ENCODE peak calls at places on chromosomes 5 and 9, in eight cellular contexts. D, F, M, N, P, H, V and J are unnamed samples.

GRCh38 chr9:126002476-126003350 is 255.5 kb downstream of the PBX3 start:
- DNase-seq in N (no peak), P (no peak), H (no peak), M (no peak), D (no peak), F (no peak), V (no peak), J (no peak)

GRCh38 chr9:14331120-14331519 is 17.2 kb upstream of the NFIB start:
- DNase-seq in M (no peak), H (no peak), V (no peak), N (no peak), F (no peak), P (no peak), D (no peak), J (no peak)

GRCh38 chr9:84750152-84750865 is 80.8 kb downstream of the NTRK2 start:
- DNase-seq in P (no peak), H (no peak), V (peak; percentile 23), D (no peak), F (no peak), M (no peak), N (no peak), J (peak; percentile 74)

GRCh38 chr5:32713396-32714381 is 2.6 kb downstream of the NPR3 start:
- DNase-seq in H (no peak), P (peak; percentile 45), F (no peak), D (peak; percentile 23), M (no peak), V (peak; percentile 48), N (peak; percentile 30), J (peak; percentile 39)

GRCh38 chr5:10034008-10034407 is 215.7 kb downstream of the ATPSCKMT start:
- DNase-seq in N (no peak), P (peak; percentile 24), H (no peak), D (peak; percentile 60), F (no peak), M (no peak), V (no peak), J (no peak)

GRCh38 chr9:101848485-101848919 is 110.1 kb upstream of the GRIN3A start:
- DNase-seq in P (no peak), D (no peak), H (no peak), M (no peak), V (peak; percentile 28), F (no peak), N (no peak), J (no peak)

GRCh38 chr9:104961238-104961637 is 33.3 kb upstream of the ABCA1 start:
- DNase-seq in M (peak; percentile 49), D (no peak), N (no peak), P (no peak), F (no peak), V (peak; percentile 58), H (peak; percentile 61), J (no peak)

GRCh38 chr5:81268797-81269196 is 32.6 kb upstream of the ZCCHC9 start:
- DNase-seq in V (peak; percentile 88), M (peak; percentile 60), P (no peak), H (no peak), D (no peak), N (no peak), F (no peak), J (no peak)

GRCh38 chr5:172509405-172509781 is 55.1 kb upstream of the SH3PXD2B start:
- DNase-seq in P (no peak), D (peak; percentile 31), N (no peak), H (no peak), F (peak; percentile 27), V (no peak), M (no peak), J (no peak)

GRCh38 chr5:118208031-118208453 is 780.3 kb downstream of the DTWD2 start:
- DNase-seq in P (no peak), F (no peak), V (no peak), M (no peak), N (no peak), H (no peak), D (peak; percentile 5), J (no peak)

GRCh38 chr5:151631941-151632340 is 40.8 kb upstream of the FAT2 start:
- DNase-seq in P (no peak), F (no peak), D (no peak), H (no peak), N (no peak), M (no peak), V (no peak), J (no peak)

GRCh38 chr5:56167522-56167921 is 65.6 kb downstream of the ANKRD55 start:
- DNase-seq in F (no peak), P (no peak), H (no peak), N (no peak), M (peak; percentile 66), V (peak; percentile 72), D (no peak), J (no peak)

GRCh38 chr9:133725886-133726285 is 12.3 kb downstream of the SARDH start:
- DNase-seq in V (no peak), M (no peak), H (no peak), F (peak; percentile 18), D (no peak), N (no peak), P (no peak), J (no peak)

GRCh38 chr5:133827001-133827400 is 141.4 kb downstream of the C5orf15 start:
- DNase-seq in N (no peak), D (no peak), P (no peak), H (no peak), V (no peak), F (no peak), M (no peak), J (no peak)

GRCh38 chr5:104347119-104347708 is 784.6 kb upstream of the NUDT12 start:
- DNase-seq in V (peak; percentile 38), P (no peak), F (no peak), M (peak; percentile 59), N (peak; percentile 9), H (no peak), D (no peak), J (no peak)

GRCh38 chr5:104345513-104345823 is 782.9 kb upstream of the NUDT12 start:
- DNase-seq in F (no peak), N (no peak), V (peak; percentile 18), P (no peak), M (no peak), H (no peak), D (no peak), J (no peak)

GRCh38 chr5:104344809-104345512 is 782.4 kb upstream of the NUDT12 start:
- DNase-seq in P (no peak), N (no peak), M (peak; percentile 80), V (peak; percentile 77), D (no peak), H (no peak), F (no peak), J (no peak)
- H3K27ac ChIP-seq in P (no peak overlapping the region), N (no peak overlapping the region), M (no peak overlapping the region), V (no peak overlapping the region), D (no peak overlapping the region), H (no peak overlapping the region), F (no peak overlapping the region), J (no peak overlapping the region)

DNA sequence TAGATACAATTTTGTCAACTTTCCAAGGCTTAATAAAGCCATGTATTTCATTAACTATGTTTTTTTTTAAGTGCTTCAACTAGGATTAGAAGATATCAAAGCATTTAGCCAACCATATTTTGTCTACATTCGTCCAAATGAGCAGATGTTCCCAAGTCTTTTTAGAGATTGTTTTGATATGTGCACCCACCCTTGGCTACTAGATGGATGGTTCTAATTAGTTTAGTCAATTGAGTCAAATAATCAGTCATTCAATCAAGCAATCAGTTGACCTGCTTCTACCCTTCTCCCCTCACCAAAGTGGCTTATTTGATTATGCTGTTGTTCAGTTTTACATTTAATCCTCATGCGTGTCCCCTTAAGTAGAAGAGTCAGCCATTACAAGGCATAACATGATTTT is 319.5 kb upstream of the TNC start:
- DNase-seq in F (no peak), M (no peak), P (no peak), H (no peak), V (no peak), N (no peak), D (no peak), J (no peak)
- H3K9me3 ChIP-seq in F (no peaks in the 10 kb centered on the region), M (peaks cover 3% of the 10 kb centered on the region), P (no peaks in the 10 kb centered on the region), H (no peaks in the 10 kb centered on the region), V (no peaks in the 10 kb centered on the region), N (no peaks in the 10 kb centered on the region), D (no peaks in the 10 kb centered on the region), J (no peaks in the 10 kb centered on the region)

GRCh38 chr9:121779381-121780117 is 128.1 kb downstream of the DAB2IP start:
- DNase-seq in D (no peak), V (peak; percentile 31), H (no peak), M (peak; percentile 84), P (no peak), N (peak; percentile 79), F (no peak), J (no peak)
- H3K27ac ChIP-seq in D (peak overlapping the region; percentile 61), V (no peak overlapping the region), H (no peak overlapping the region), M (no peak overlapping the region), P (peak overlapping the region; percentile 36), N (peak overlapping the region; percentile 90), F (peak overlapping the region; percentile 49), J (peak overlapping the region; percentile 54)

GRCh38 chr9:137733429-137733828 is 114.6 kb downstream of the EHMT1 start:
- DNase-seq in H (no peak), M (no peak), N (no peak), V (no peak), D (no peak), F (no peak), P (no peak), J (no peak)
- H3K9me3 ChIP-seq in H (peaks cover 18% of the 10 kb centered on the region), M (no peaks in the 10 kb centered on the region), N (no peaks in the 10 kb centered on the region), V (no peaks in the 10 kb centered on the region), D (no peaks in the 10 kb centered on the region), F (no peaks in the 10 kb centered on the region), P (peaks cover 7% of the 10 kb centered on the region), J (no peaks in the 10 kb centered on the region)

GRCh38 chr5:82396871-82397514 is 118.8 kb upstream of the RPS23 start:
- DNase-seq in D (peak; percentile 60), V (peak; percentile 100), N (peak; percentile 39), P (peak; percentile 77), H (no peak), F (peak; percentile 69), M (peak; percentile 98), J (peak; percentile 16)
- H3K27ac ChIP-seq in D (no peak overlapping the region), V (no peak overlapping the region), N (no peak overlapping the region), P (peak overlapping the region; percentile 27), H (no peak overlapping the region), F (no peak overlapping the region), M (peak overlapping the region; percentile 82), J (no peak overlapping the region)